ENCODE peak calls at places on chromosomes 2 and 18, in ten cellular contexts. O is transverse colon, W is upper lobe of left lung, Q is right lobe of liver, N is A549, V is spleen, Y is vagina, T is heart left ventricle, B is sigmoid colon, A is IMR-90. U is an unnamed sample.

GRCh38 chr18:26192233-26192632 is 34.0 kb upstream of the TAF4B start:
- DNase-seq in A (no peak), N (no peak), T (no peak), V (no peak), Q (no peak), W (no peak), O (no peak), B (no peak), Y (no peak), U (no peak)

GRCh38 chr2:135255208-135255607 is 203.1 kb downstream of the RAB3GAP1 start:
- DNase-seq in B (no peak), V (no peak), N (no peak), Q (no peak), O (no peak), W (no peak), Y (no peak), T (no peak), A (no peak), U (no peak)

GRCh38 chr2:43426305-43427031 is 169.4 kb downstream of the THADA start:
- DNase-seq in Y (no peak), V (peak), O (peak), B (peak), A (peak), T (peak), Q (no peak), N (peak), W (peak), U (peak)

GRCh38 chr2:78118037-78118436 is 595.9 kb upstream of the LRRTM4 start:
- DNase-seq in Y (no peak), V (no peak), T (no peak), N (no peak), O (no peak), Q (no peak), B (no peak), A (no peak), W (no peak), U (no peak)

GRCh38 chr2:10273215-10274175 is 29.2 kb upstream of the HPCAL1 start:
- DNase-seq in W (peak), Y (no peak), V (peak), B (no peak), N (no peak), A (no peak), O (peak), T (no peak), Q (no peak), U (no peak)

GRCh38 chr2:48841126-48841525 is 85.6 kb upstream of the LHCGR start:
- DNase-seq in A (no peak), N (no peak), V (no peak), O (no peak), W (no peak), Y (no peak), Q (no peak), B (no peak), T (no peak), U (no peak)

GRCh38 chr2:226800941-226801784 is 1.5 kb upstream of the IRS1 start:
- DNase-seq in O (peak), V (peak), Q (peak), Y (peak), N (peak), T (peak), A (peak), B (peak), W (peak), U (peak)

GRCh38 chr18:32442575-32442974 is 28.1 kb downstream of the GAREM1 start:
- DNase-seq in T (no peak), V (no peak), Y (no peak), N (no peak), W (no peak), A (no peak), O (no peak), B (no peak), Q (no peak), U (no peak)

GRCh38 chr2:46365913-46366674 is 68.9 kb downstream of the EPAS1 start:
- DNase-seq in V (no peak), N (peak), T (no peak), Y (no peak), A (peak), B (no peak), O (no peak), Q (no peak), W (no peak), U (no peak)

GRCh38 chr2:150620860-150621259 is 133.4 kb upstream of the RND3 start:
- DNase-seq in V (no peak), O (no peak), Y (no peak), A (peak), B (no peak), T (no peak), W (no peak), N (no peak), Q (no peak), U (no peak)

GRCh38 chr18:38576915-38577314 is 1011.3 kb upstream of the CELF4 start:
- DNase-seq in A (no peak), V (no peak), N (no peak), Q (no peak), B (no peak), T (no peak), Y (no peak), O (no peak), W (no peak), U (no peak)

GRCh38 chr2:241689306-241689705 is 2.7 kb upstream of the DTYMK start:
- DNase-seq in B (no peak), O (no peak), W (no peak), Q (no peak), T (no peak), N (no peak), V (no peak), Y (no peak), A (no peak), U (no peak)

GRCh38 chr2:222915092-222915957 is 54.5 kb downstream of the ACSL3 start:
- DNase-seq in A (peak), W (no peak), V (no peak), Y (no peak), T (no peak), Q (no peak), B (no peak), N (no peak), O (no peak), U (no peak)

GRCh38 chr2:46554381-46554780 is 75.0 kb downstream of the TMEM247 start:
- DNase-seq in O (no peak), W (no peak), Q (no peak), A (no peak), N (no peak), Y (peak), V (no peak), B (peak), T (peak), U (no peak)

GRCh38 chr2:224369028-224369632 is 32.8 kb downstream of the FAM124B start:
- DNase-seq in A (peak), B (no peak), Q (no peak), V (no peak), Y (no peak), N (peak), O (no peak), T (no peak), W (no peak), U (no peak)

GRCh38 chr2:146481629-146482028 is 1363.2 kb upstream of the ACVR2A start:
- DNase-seq in O (no peak), Y (no peak), V (no peak), N (no peak), T (no peak), B (no peak), A (peak), W (no peak), Q (no peak), U (no peak)

GRCh38 chr18:7872569-7872968 is 305.5 kb downstream of the PTPRM start:
- DNase-seq in O (no peak), A (peak), B (no peak), T (no peak), N (peak), W (peak), Q (no peak), Y (no peak), V (no peak), U (no peak)

GRCh38 chr2:239807568-239807967 is 217.6 kb downstream of the NDUFA10 start:
- DNase-seq in N (no peak), V (peak), Q (peak), B (peak), W (no peak), T (no peak), A (no peak), O (no peak), Y (peak), U (no peak)

GRCh38 chr2:127179756-127180155 is 40.3 kb downstream of the CYP27C1 start:
- DNase-seq in Y (peak), T (no peak), O (no peak), Q (no peak), V (peak), W (peak), B (peak), N (no peak), A (no peak), U (no peak)

GRCh38 chr2:38535745-38536506 is 66.8 kb downstream of the HNRNPLL start:
- DNase-seq in T (peak), Y (no peak), V (peak), Q (peak), O (peak), W (peak), A (peak), B (peak), N (peak), U (peak)

GRCh38 chr18:79579807-79580480 is 99.7 kb upstream of the CTDP1 start:
- DNase-seq in O (peak), W (no peak), N (no peak), B (peak), Y (no peak), A (no peak), Q (peak), T (no peak), V (peak), U (no peak)

GRCh38 chr2:106116248-106116647 is 77.9 kb downstream of the UXS1 start:
- DNase-seq in W (no peak), N (no peak), B (no peak), T (no peak), O (no peak), Y (no peak), Q (no peak), A (no peak), V (no peak), U (no peak)

GRCh38 chr2:216343221-216343985 is 28.9 kb downstream of the MARCHF4 start:
- DNase-seq in B (no peak), W (no peak), Y (no peak), T (no peak), V (no peak), N (no peak), O (no peak), Q (no peak), A (no peak), U (no peak)

GRCh38 chr2:239470151-239470900 is 69.5 kb upstream of the HDAC4 start:
- DNase-seq in W (peak), Q (no peak), T (no peak), B (peak), O (no peak), A (no peak), V (no peak), Y (peak), N (no peak), U (no peak)

GRCh38 chr2:17476060-17476459 is 42.2 kb downstream of the RAD51AP2 start:
- DNase-seq in W (no peak), O (no peak), A (no peak), B (no peak), N (no peak), V (no peak), Q (no peak), Y (no peak), T (no peak), U (no peak)

GRCh38 chr2:191321861-191322662 is 76.9 kb downstream of the MYO1B start:
- DNase-seq in W (no peak), T (no peak), B (no peak), N (no peak), V (no peak), A (peak), O (no peak), Y (no peak), Q (no peak), U (no peak)

GRCh38 chr2:191318729-191319078 is 73.5 kb downstream of the MYO1B start:
- DNase-seq in T (no peak), O (peak), A (peak), Y (no peak), N (peak), W (no peak), V (no peak), B (no peak), Q (no peak), U (no peak)

GRCh38 chr2:191318037-191318728 is 73.0 kb downstream of the MYO1B start:
- DNase-seq in B (peak), T (peak), V (no peak), A (peak), N (no peak), W (peak), O (peak), Y (no peak), Q (no peak), U (peak)

GRCh38 chr2:191320881-191321280 is 75.7 kb downstream of the MYO1B start:
- DNase-seq in A (peak), T (no peak), O (no peak), B (no peak), Q (no peak), N (no peak), Y (no peak), V (no peak), W (no peak), U (no peak)

DNA sequence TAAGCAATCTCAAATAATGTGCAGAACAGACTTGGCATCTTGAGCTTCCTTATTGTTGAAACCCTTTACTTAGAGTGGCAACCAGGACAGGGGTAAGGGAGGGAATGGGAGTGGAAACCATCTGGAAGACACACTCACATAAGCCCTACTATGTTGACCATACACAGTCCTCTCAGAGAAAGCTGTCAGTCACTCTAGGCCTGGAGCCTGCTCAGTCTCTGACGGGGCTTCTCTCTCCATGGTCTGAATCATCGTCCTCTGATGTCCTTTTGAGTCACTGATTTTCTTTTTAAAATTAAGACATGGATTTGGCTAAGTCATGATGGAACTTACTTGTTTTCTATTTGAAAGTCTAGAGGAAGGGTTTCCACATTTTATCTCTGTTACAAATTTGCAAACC is 74.0 kb downstream of the MYO1B start:
- DNase-seq in Q (no peak), B (no peak), N (no peak), T (no peak), Y (no peak), W (no peak), O (no peak), V (no peak), A (peak), U (no peak)
- H3K27ac ChIP-seq in Q (no peak), B (no peak), N (peak), T (peak), Y (peak), W (peak), O (peak), V (no peak), A (peak), U (no peak)

DNA sequence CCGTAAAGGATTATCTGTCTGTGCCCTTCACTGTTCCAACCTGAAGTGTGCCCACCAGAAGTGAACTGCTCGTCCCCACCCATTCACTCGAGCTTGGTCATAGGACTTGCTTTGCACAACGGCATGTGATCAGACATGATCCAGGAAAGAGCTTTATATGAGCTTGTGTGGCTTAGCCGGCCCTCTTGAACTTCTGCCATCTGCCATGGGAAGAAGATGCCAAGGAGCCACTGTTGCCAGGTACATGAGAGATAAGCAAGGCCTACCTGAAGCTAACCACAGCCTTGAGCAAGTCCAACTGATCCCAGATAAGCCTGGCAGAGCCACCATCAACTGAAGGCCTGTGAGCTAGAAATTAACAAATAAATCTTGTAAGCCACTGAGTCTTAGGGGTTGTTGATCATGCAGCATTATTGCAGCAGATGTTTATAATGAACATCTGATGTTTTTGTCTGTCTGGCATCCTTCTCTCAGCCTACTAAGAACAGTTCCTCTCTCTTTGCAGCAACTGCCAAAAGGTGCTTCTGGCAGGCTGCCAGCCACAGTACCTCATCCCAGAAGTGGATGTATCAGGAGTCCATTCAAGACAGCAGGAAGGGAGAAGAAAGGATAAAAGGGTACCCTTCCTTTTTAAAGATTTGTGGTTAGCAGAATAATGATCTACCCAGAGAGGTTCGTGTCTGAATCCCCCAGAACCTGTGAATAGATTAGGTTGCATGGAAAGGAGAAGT is 16.8 kb downstream of the DBI start:
- DNase-seq in T (no peak), N (no peak), Y (no peak), O (no peak), V (no peak), W (no peak), B (no peak), Q (no peak), A (no peak), U (peak)
- TF ChIP-seq POLR2A in T (no peak), N (no peak), Y (no peak), O (no peak), V (no peak), W (no peak), B (no peak), Q (no peak), A (no peak), U (no peak)

GRCh38 chr2:163878718-163879117 is 142.9 kb upstream of the FIGN start:
- DNase-seq in W (peak), O (no peak), Q (no peak), B (no peak), Y (no peak), A (peak), N (no peak), V (no peak), T (no peak), U (peak)

DNA sequence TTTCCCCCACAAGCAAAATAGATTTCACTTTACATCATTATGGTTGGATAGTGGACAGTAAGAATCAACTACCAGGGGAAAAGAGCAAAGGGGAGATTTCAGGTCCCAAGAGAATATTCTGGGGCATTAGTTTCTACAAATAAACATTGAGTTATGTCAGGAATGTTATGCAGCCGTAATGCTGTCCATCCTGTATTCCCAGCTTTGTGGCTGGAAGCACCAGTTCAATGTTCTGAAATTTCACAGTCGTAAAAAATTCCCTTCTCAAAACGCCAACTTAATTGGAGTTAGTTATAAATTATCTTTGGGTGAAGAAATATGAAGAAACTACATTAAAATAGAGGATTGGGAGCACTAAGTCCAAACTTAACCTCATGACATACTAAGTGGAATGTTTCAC is 141.5 kb upstream of the FIGN start:
- DNase-seq in T (no peak), Q (no peak), V (no peak), O (no peak), Y (no peak), N (no peak), W (no peak), B (no peak), A (peak), U (no peak)
- H3K27ac ChIP-seq in T (no peak), Q (no peak), V (no peak), O (no peak), Y (no peak), N (no peak), W (no peak), B (no peak), A (no peak), U (no peak)

GRCh38 chr2:230793573-230794359 is 71.0 kb upstream of the ITM2C start:
- DNase-seq in B (peak), W (peak), N (peak), O (peak), V (peak), Q (no peak), Y (peak), A (peak), T (peak), U (peak)
- TF ChIP-seq POLR2A in B (no peak), W (no peak), N (no peak), O (peak), V (no peak), Q (no peak), Y (no peak), A (peak), T (no peak), U (peak)

GRCh38 chr2:88126772-88127637 is 857 bp downstream of the FABP1 start:
- DNase-seq in B (no peak), A (no peak), Q (no peak), Y (peak), N (no peak), O (peak), V (no peak), W (no peak), T (no peak), U (no peak)

GRCh38 chr2:88127888-88128653 is at the start of gene FABP1:
- DNase-seq in O (peak), Y (no peak), B (no peak), Q (peak), V (no peak), A (no peak), W (no peak), T (no peak), N (no peak), U (no peak)

GRCh38 chr2:88129313-88129959 is 1.6 kb upstream of the FABP1 start:
- DNase-seq in Y (peak), A (no peak), B (no peak), T (no peak), O (peak), W (no peak), Q (no peak), V (no peak), N (no peak), U (no peak)

GRCh38 chr2:88127638-88127887 is 299 bp downstream of the FABP1 start:
- DNase-seq in W (no peak), B (no peak), T (no peak), O (peak), V (no peak), Q (no peak), A (no peak), Y (peak), N (no peak), U (no peak)

DNA sequence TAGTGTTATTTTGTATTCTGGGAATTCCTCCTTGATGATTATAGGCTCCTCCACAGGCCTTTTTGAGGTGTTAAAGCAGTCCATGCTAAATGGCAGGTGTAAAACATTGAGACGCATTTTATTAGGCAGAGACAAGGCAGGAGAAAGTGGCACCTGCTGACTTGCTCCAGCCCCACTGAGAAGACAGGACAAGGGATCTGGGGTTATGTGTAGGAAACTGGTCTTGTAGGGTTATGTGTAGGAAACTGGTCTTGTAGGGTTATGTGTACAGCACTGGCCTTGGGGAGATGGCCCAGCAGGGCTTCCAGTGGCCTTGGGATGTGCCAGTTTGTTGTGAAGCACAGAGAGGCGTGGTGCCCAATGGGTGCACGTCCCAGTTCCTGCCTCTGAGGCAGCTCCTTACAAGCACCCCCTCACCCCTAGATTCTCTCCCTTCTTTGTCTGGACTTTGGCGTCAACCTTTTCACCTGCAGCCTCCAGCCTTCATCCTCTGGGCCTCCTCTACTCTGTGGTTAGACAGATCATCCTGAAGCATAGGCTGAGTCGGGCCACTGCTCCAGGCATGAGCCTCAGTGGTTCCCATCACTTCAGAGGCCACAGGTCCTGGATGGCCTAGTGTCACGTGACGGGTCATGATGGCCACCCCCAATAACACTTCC is 921 bp upstream of the FABP1 start:
- DNase-seq in W (no peak), Y (peak), N (no peak), Q (no peak), V (no peak), T (no peak), B (no peak), A (no peak), O (no peak), U (no peak)
- H3K27ac ChIP-seq in W (no peak), Y (no peak), N (no peak), Q (peak), V (no peak), T (no peak), B (no peak), A (no peak), O (peak), U (no peak)

U was measured in body of pancreas.